ENCODE peak calls at places on chromosome 21, in seven cellular contexts. I is suprapubic skin; L is K562; N is fibroblast of lung; D is spleen; H is IMR-90; P is CD8-positive, alpha-beta T cell. T is an unnamed sample.

GRCh38 chr21:27258756-27259429 is 292.0 kb upstream of the ADAMTS5 start:
- DNase-seq in N (no peak), H (no peak), L (no peak), D (no peak), P (no peak), I (no peak), T (no peak)

GRCh38 chr21:18549214-18549905 is 145.8 kb upstream of the TMPRSS15 start:
- DNase-seq in L (no peak), I (no peak), P (no peak), N (no peak), D (no peak), H (no peak), T (no peak)

GRCh38 chr21:42164818-42165217 is 54.1 kb upstream of the ABCG1 start:
- DNase-seq in D (no peak), I (no peak), L (no peak), H (no peak), P (no peak), N (no peak), T (no peak)

GRCh38 chr21:37364722-37365121 is 1.9 kb upstream of the DYRK1A start:
- DNase-seq in L (no peak), I (no peak), N (no peak), D (no peak), P (no peak), H (no peak), T (no peak)

GRCh38 chr21:16028163-16028562 is 298.4 kb downstream of the USP25 start:
- DNase-seq in I (no peak), P (no peak), D (no peak), N (no peak), H (no peak), L (no peak), T (no peak)

GRCh38 chr21:16713331-16714114 is 799.3 kb upstream of the CXADR start:
- DNase-seq in H (peak), N (peak), I (no peak), L (no peak), D (no peak), P (no peak), T (no peak)

GRCh38 chr21:40732243-40732642 is 114.7 kb downstream of the DSCAM start:
- DNase-seq in H (no peak), I (no peak), N (no peak), D (no peak), L (no peak), P (no peak), T (no peak)

GRCh38 chr21:28992526-28993292 is at the start of gene LTN1:
- DNase-seq in I (peak), N (peak), D (peak), H (peak), P (peak), L (peak), T (peak)

GRCh38 chr21:42563261-42564045 is 49.8 kb downstream of the SLC37A1 start:
- DNase-seq in D (peak), H (no peak), N (no peak), L (peak), I (peak), P (no peak), T (no peak)

GRCh38 chr21:45584786-45585185 is 42.5 kb upstream of the SLC19A1 start:
- DNase-seq in D (no peak), I (peak), H (no peak), P (no peak), N (no peak), L (no peak), T (no peak)

DNA sequence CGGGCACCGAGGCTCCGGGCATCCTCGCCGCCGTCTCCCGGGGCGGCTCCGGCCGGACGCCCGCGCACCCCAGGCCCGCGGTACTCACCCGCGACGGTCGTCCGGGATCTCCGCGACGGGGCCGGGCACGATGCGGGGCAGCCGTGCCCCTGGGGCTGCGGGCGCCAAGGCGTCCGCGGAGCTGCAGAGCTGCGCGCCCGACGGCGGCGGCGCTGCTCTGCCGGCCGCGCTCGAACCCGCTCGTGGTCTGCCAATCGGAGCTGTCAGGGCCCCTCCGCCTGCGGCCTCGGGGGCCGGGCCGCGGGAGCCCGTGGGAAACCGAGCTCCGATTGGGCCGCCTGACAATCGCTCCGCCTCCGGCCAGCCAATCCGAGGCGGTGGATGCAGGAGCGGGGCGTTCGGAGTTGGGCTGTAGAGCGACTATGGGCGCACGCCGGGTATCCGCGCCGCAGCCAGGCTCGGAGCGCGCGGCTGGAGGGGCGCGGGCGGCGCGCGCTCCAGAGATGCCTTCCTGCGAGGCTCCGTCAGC is 100.6 kb upstream of the SOD1 start:
- DNase-seq in D (peak), L (no peak), I (peak), N (peak), H (peak), P (peak), T (peak)
- TF ChIP-seq CTCF in D (no peak), L (no peak), I (no peak), N (no peak), H (no peak), P (no peak), T (no peak)

GRCh38 chr21:32562915-32563314 is 22.4 kb downstream of the TCP10L start:
- DNase-seq in D (no peak), H (no peak), P (no peak), I (no peak), L (no peak), N (peak), T (no peak)
- H3K27ac ChIP-seq in D (no peak), H (no peak), P (no peak), I (no peak), L (no peak), N (no peak), T (no peak)

GRCh38 chr21:39022035-39022900 is 161.0 kb downstream of the PSMG1 start:
- DNase-seq in N (no peak), P (no peak), I (no peak), H (no peak), D (no peak), L (no peak), T (no peak)

GRCh38 chr21:39025198-39025597 is 158.1 kb downstream of the PSMG1 start:
- DNase-seq in N (no peak), H (no peak), D (no peak), I (no peak), L (no peak), P (no peak), T (no peak)

GRCh38 chr21:39021475-39021832 is 161.8 kb downstream of the PSMG1 start:
- DNase-seq in L (no peak), I (no peak), P (no peak), H (no peak), D (no peak), N (no peak), T (no peak)

GRCh38 chr21:39024538-39024937 is 158.7 kb downstream of the PSMG1 start:
- DNase-seq in P (no peak), H (no peak), N (no peak), L (no peak), I (no peak), D (no peak), T (no peak)

DNA sequence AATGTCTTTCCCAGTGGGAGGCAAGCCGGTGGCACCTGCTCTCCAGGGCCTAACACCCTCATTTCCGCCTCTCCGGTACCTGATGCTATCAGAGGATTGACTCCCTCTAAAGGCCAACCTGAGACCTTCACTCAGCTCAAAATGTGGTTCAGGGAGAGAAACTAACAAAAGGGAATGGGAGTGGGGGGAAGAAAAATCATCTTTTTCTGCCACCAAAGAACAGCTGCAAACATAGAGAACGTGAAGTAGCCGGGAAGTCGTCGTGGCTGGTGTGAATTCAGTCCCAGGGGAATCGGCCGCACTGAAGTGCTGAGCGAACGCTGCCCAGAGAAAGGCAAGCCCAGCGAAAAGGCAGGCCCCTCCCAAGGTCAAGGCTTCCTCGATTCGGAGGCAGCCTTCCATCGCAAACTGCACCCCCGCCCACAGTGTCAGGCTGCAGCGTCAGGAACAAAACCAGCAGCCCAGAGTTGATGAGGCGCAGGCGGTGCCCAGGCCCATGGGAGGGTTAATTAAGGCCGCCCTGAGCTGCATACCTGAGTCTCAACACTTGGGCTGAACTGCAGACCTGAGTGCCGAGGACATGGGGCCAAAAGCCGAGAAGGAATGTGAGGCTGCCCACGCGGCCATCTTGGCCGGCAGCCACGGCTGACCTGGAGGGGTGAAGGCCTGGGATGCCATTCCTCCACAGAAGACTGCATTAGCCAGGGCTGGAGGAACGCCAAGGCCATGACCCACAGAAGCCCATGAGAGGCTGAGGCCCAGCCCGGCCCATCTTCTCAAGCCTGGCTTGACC is 160.2 kb downstream of the PSMG1 start:
- DNase-seq in H (peak), N (peak), L (no peak), P (no peak), I (no peak), D (peak), T (no peak)
- TF ChIP-seq CTCF in H (no peak), N (peak), L (no peak), P (no peak), I (no peak), D (peak), T (peak)

GRCh38 chr21:31729622-31730343 is 2.1 kb downstream of the SCAF4 start:
- DNase-seq in I (no peak), L (no peak), N (no peak), D (no peak), H (no peak), P (no peak), T (no peak)
- H3K27ac ChIP-seq in I (no peak), L (no peak), N (no peak), D (no peak), H (no peak), P (no peak), T (no peak)

GRCh38 chr21:44485796-44486195 is 30.5 kb downstream of the LRRC3 start:
- DNase-seq in L (no peak), N (no peak), P (no peak), D (no peak), I (no peak), H (no peak), T (no peak)

GRCh38 chr21:44486302-44486701 is 31.0 kb downstream of the LRRC3 start:
- DNase-seq in I (no peak), N (no peak), L (no peak), D (peak), P (no peak), H (no peak), T (no peak)

GRCh38 chr21:44483288-44484237 is 28.3 kb downstream of the LRRC3 start:
- DNase-seq in H (peak), N (no peak), P (no peak), I (no peak), D (peak), L (no peak), T (no peak)

GRCh38 chr21:44484498-44485253 is 29.4 kb downstream of the LRRC3 start:
- DNase-seq in H (no peak), L (no peak), I (no peak), D (peak), N (no peak), P (no peak), T (no peak)

GRCh38 chr21:44485254-44485793 is 30.0 kb downstream of the LRRC3 start:
- DNase-seq in D (peak), P (no peak), L (peak), N (peak), H (peak), I (no peak), T (no peak)
- TF ChIP-seq CTCF in D (peak), P (no peak), L (peak), N (no peak), H (peak), I (no peak), T (no peak)